ENCODE peak calls at places on chromosome 5, in five cellular contexts. One of them, this sample, is unnamed.

GRCh38 chr5:10479226-10479721 is 37.6 kb downstream of the ROPN1L start:
- DNase-seq in astrocyte of the spinal cord: peak; percentile 82
- DNase-seq in H9: no peak
- DNase-seq in tibial artery: no peak
- DNase-seq in endothelial cell of umbilical vein: no peak
- DNase-seq in this sample: peak; percentile 24

GRCh38 chr5:79190235-79190529 is 45.7 kb upstream of the JMY start:
- DNase-seq in tibial artery: no peak
- DNase-seq in astrocyte of the spinal cord: no peak
- DNase-seq in H9: no peak
- DNase-seq in endothelial cell of umbilical vein: no peak
- DNase-seq in this sample: no peak

GRCh38 chr5:178083942-178084341 is 29.4 kb upstream of the N4BP3 start:
- DNase-seq in H9: no peak
- DNase-seq in endothelial cell of umbilical vein: no peak
- DNase-seq in tibial artery: no peak
- DNase-seq in astrocyte of the spinal cord: no peak
- DNase-seq in this sample: no peak

GRCh38 chr5:33371660-33372059 is 69.1 kb upstream of the TARS1 start:
- DNase-seq in tibial artery: no peak
- DNase-seq in endothelial cell of umbilical vein: no peak
- DNase-seq in H9: no peak
- DNase-seq in astrocyte of the spinal cord: peak; percentile 84
- DNase-seq in this sample: peak; percentile 89

GRCh38 chr5:43256261-43256966 is 56.8 kb downstream of the HMGCS1 start:
- DNase-seq in H9: no peak
- DNase-seq in tibial artery: no peak
- DNase-seq in endothelial cell of umbilical vein: no peak
- DNase-seq in astrocyte of the spinal cord: no peak
- DNase-seq in this sample: no peak

GRCh38 chr5:2586016-2586715 is 165.3 kb downstream of the IRX2 start:
- DNase-seq in astrocyte of the spinal cord: no peak
- DNase-seq in endothelial cell of umbilical vein: no peak
- DNase-seq in tibial artery: no peak
- DNase-seq in H9: no peak
- DNase-seq in this sample: no peak

GRCh38 chr5:12343543-12343942 is 439.3 kb upstream of the CTNND2 start:
- DNase-seq in endothelial cell of umbilical vein: no peak
- DNase-seq in astrocyte of the spinal cord: no peak
- DNase-seq in H9: no peak
- DNase-seq in tibial artery: no peak
- DNase-seq in this sample: no peak

GRCh38 chr5:56670916-56671315 is 144.4 kb upstream of the MAP3K1 start:
- DNase-seq in tibial artery: no peak
- DNase-seq in astrocyte of the spinal cord: no peak
- DNase-seq in H9: no peak
- DNase-seq in endothelial cell of umbilical vein: no peak
- DNase-seq in this sample: no peak

GRCh38 chr5:94241288-94241651 is 377.1 kb downstream of the KIAA0825 start:
- DNase-seq in endothelial cell of umbilical vein: no peak
- DNase-seq in tibial artery: no peak
- DNase-seq in astrocyte of the spinal cord: peak; percentile 58
- DNase-seq in H9: no peak
- DNase-seq in this sample: no peak

GRCh38 chr5:77867194-77867691 is 91.1 kb upstream of the TBCA start:
- DNase-seq in tibial artery: no peak
- DNase-seq in endothelial cell of umbilical vein: peak; percentile 40
- DNase-seq in astrocyte of the spinal cord: peak; percentile 48
- DNase-seq in H9: no peak
- DNase-seq in this sample: no peak
- TF ChIP-seq CTCF in tibial artery: peak; percentile 45
- TF ChIP-seq CTCF in endothelial cell of umbilical vein: peak; percentile 9
- TF ChIP-seq CTCF in astrocyte of the spinal cord: peak; percentile 32
- TF ChIP-seq CTCF in H9: peak; percentile 44
- TF ChIP-seq CTCF in this sample: peak; percentile 28

DNA sequence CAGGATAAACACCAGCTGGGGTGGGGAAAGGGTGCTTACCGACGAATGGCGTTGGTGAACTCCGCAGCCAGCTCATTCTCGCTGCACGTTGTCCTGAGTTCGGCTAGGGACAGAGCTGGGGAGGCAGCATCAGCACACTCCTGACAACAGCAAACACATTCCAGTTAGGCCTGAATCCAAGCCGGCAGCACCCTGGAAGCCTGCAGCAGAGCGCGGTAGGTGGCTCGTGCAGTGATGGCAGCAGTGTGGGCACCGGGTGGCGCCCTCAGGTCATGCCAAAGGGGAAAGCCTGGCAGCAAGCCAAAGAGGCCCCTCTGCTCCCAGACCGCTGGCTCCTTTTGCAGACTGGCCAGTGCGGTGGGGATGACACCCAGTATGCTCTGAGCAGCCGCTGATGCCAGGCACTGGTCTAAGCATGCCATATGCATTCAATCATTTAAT is 66.9 kb downstream of the DCP2 start:
- DNase-seq in astrocyte of the spinal cord: peak; percentile 35
- DNase-seq in endothelial cell of umbilical vein: peak; percentile 17
- DNase-seq in tibial artery: no peak
- DNase-seq in H9: peak; percentile 72
- DNase-seq in this sample: no peak
- TF ChIP-seq CTCF in astrocyte of the spinal cord: peak; percentile 42
- TF ChIP-seq CTCF in endothelial cell of umbilical vein: peak; percentile 20
- TF ChIP-seq CTCF in tibial artery: peak; percentile 21
- TF ChIP-seq CTCF in H9: peak; percentile 72
- TF ChIP-seq CTCF in this sample: peak; percentile 16

DNA sequence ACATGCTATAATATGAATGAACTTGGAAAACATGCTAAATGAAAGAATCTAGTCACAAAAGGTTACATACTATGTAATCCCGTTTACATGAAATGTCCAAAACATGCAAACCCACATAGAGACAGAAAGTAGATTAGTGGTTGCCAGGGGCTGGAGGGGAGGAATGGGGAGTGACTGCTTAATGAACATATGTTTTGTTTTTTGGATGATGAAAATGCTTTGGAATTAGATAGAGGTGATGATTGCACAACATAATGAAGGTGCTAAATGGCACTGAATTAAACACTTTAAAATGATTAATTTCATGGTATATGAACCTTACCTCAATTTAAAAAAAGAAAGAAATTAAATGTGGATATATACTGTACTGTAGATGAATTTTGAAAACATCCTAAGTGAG is 17.6 kb upstream of the NDFIP1 start:
- DNase-seq in tibial artery: no peak
- DNase-seq in endothelial cell of umbilical vein: no peak
- DNase-seq in H9: no peak
- DNase-seq in astrocyte of the spinal cord: no peak
- DNase-seq in this sample: no peak
- TF ChIP-seq CTCF in tibial artery: no peak
- TF ChIP-seq CTCF in endothelial cell of umbilical vein: no peak
- TF ChIP-seq CTCF in H9: no peak
- TF ChIP-seq CTCF in astrocyte of the spinal cord: no peak
- TF ChIP-seq CTCF in this sample: no peak

GRCh38 chr5:62786099-62786498 is 207.5 kb downstream of the LRRC70 start:
- DNase-seq in tibial artery: no peak
- DNase-seq in astrocyte of the spinal cord: no peak
- DNase-seq in H9: no peak
- DNase-seq in endothelial cell of umbilical vein: no peak
- DNase-seq in this sample: no peak

GRCh38 chr5:62783374-62784057 is 204.9 kb downstream of the LRRC70 start:
- DNase-seq in H9: no peak
- DNase-seq in endothelial cell of umbilical vein: no peak
- DNase-seq in tibial artery: no peak
- DNase-seq in astrocyte of the spinal cord: no peak
- DNase-seq in this sample: no peak

GRCh38 chr5:62780888-62781287 is 202.3 kb downstream of the LRRC70 start:
- DNase-seq in endothelial cell of umbilical vein: no peak
- DNase-seq in tibial artery: no peak
- DNase-seq in H9: peak; percentile 69
- DNase-seq in astrocyte of the spinal cord: no peak
- DNase-seq in this sample: no peak

GRCh38 chr5:62790348-62790747 is 211.7 kb downstream of the LRRC70 start:
- DNase-seq in astrocyte of the spinal cord: no peak
- DNase-seq in tibial artery: no peak
- DNase-seq in endothelial cell of umbilical vein: no peak
- DNase-seq in H9: no peak
- DNase-seq in this sample: no peak

GRCh38 chr5:62785588-62785987 is 207.0 kb downstream of the LRRC70 start:
- DNase-seq in astrocyte of the spinal cord: no peak
- DNase-seq in endothelial cell of umbilical vein: no peak
- DNase-seq in tibial artery: no peak
- DNase-seq in H9: no peak
- DNase-seq in this sample: no peak
- TF ChIP-seq CTCF in astrocyte of the spinal cord: no peak
- TF ChIP-seq CTCF in endothelial cell of umbilical vein: no peak
- TF ChIP-seq CTCF in tibial artery: no peak
- TF ChIP-seq CTCF in H9: no peak
- TF ChIP-seq CTCF in this sample: no peak

GRCh38 chr5:85462957-85463356 is 1078.3 kb upstream of the EDIL3 start:
- DNase-seq in H9: no peak
- DNase-seq in endothelial cell of umbilical vein: no peak
- DNase-seq in astrocyte of the spinal cord: no peak
- DNase-seq in tibial artery: no peak
- DNase-seq in this sample: no peak
- TF ChIP-seq CTCF in H9: no peak
- TF ChIP-seq CTCF in endothelial cell of umbilical vein: no peak
- TF ChIP-seq CTCF in astrocyte of the spinal cord: no peak
- TF ChIP-seq CTCF in tibial artery: no peak
- TF ChIP-seq CTCF in this sample: no peak

GRCh38 chr5:77560677-77561263 is 68.7 kb upstream of the WDR41 start:
- DNase-seq in astrocyte of the spinal cord: peak; percentile 47
- DNase-seq in H9: no peak
- DNase-seq in endothelial cell of umbilical vein: peak; percentile 58
- DNase-seq in tibial artery: no peak
- DNase-seq in this sample: peak; percentile 4
- TF ChIP-seq CTCF in astrocyte of the spinal cord: peak; percentile 55
- TF ChIP-seq CTCF in H9: peak; percentile 78
- TF ChIP-seq CTCF in endothelial cell of umbilical vein: peak; percentile 46
- TF ChIP-seq CTCF in tibial artery: peak; percentile 13
- TF ChIP-seq CTCF in this sample: peak; percentile 40

GRCh38 chr5:117266237-117266725 is 691.7 kb upstream of the SEMA6A start:
- DNase-seq in astrocyte of the spinal cord: peak; percentile 28
- DNase-seq in H9: no peak
- DNase-seq in tibial artery: no peak
- DNase-seq in endothelial cell of umbilical vein: no peak
- DNase-seq in this sample: no peak
- TF ChIP-seq CTCF in astrocyte of the spinal cord: no peak
- TF ChIP-seq CTCF in H9: no peak
- TF ChIP-seq CTCF in tibial artery: no peak
- TF ChIP-seq CTCF in endothelial cell of umbilical vein: no peak
- TF ChIP-seq CTCF in this sample: no peak

DNA sequence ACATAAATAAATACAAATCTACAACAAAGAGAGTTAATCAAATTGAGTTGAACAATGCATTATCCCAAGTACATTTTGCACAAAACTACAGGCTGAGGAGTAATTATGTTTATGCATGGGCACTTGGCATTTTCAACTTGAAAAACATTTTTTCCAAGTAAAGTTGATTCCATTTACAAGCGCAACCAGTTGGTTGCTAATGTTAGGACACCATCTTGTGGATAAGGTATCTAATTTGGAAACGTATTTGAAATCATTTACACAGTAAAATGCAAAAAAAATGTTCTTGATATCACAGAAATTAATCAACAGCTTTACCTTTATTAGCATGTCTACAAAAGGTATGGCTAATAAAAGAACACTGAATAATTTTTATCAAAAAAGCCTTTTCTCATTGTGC is 18.8 kb downstream of the FTMT start:
- DNase-seq in astrocyte of the spinal cord: peak; percentile 40
- DNase-seq in H9: no peak
- DNase-seq in endothelial cell of umbilical vein: peak; percentile 7
- DNase-seq in tibial artery: no peak
- DNase-seq in this sample: no peak
- TF ChIP-seq CTCF in astrocyte of the spinal cord: peak; percentile 11
- TF ChIP-seq CTCF in H9: peak; percentile 52
- TF ChIP-seq CTCF in endothelial cell of umbilical vein: no peak
- TF ChIP-seq CTCF in tibial artery: no peak
- TF ChIP-seq CTCF in this sample: peak; percentile 8

GRCh38 chr5:154575869-154576806 is 98.1 kb upstream of the HAND1 start:
- DNase-seq in astrocyte of the spinal cord: no peak
- DNase-seq in tibial artery: no peak
- DNase-seq in endothelial cell of umbilical vein: no peak
- DNase-seq in H9: no peak
- DNase-seq in this sample: no peak

GRCh38 chr5:154573011-154573410 is 95.0 kb upstream of the HAND1 start:
- DNase-seq in astrocyte of the spinal cord: no peak
- DNase-seq in tibial artery: no peak
- DNase-seq in H9: no peak
- DNase-seq in endothelial cell of umbilical vein: no peak
- DNase-seq in this sample: no peak

GRCh38 chr5:154571325-154572035 is 93.5 kb upstream of the HAND1 start:
- DNase-seq in H9: no peak
- DNase-seq in astrocyte of the spinal cord: no peak
- DNase-seq in tibial artery: no peak
- DNase-seq in endothelial cell of umbilical vein: no peak
- DNase-seq in this sample: no peak

GRCh38 chr5:154580422-154580821 is 102.4 kb upstream of the HAND1 start:
- DNase-seq in astrocyte of the spinal cord: no peak
- DNase-seq in tibial artery: no peak
- DNase-seq in endothelial cell of umbilical vein: no peak
- DNase-seq in H9: no peak
- DNase-seq in this sample: no peak

GRCh38 chr5:154577449-154577848 is 99.4 kb upstream of the HAND1 start:
- DNase-seq in tibial artery: no peak
- DNase-seq in astrocyte of the spinal cord: no peak
- DNase-seq in endothelial cell of umbilical vein: no peak
- DNase-seq in H9: no peak
- DNase-seq in this sample: no peak
- TF ChIP-seq CTCF in tibial artery: no peak
- TF ChIP-seq CTCF in astrocyte of the spinal cord: no peak
- TF ChIP-seq CTCF in endothelial cell of umbilical vein: no peak
- TF ChIP-seq CTCF in H9: no peak
- TF ChIP-seq CTCF in this sample: no peak

This sample was measured in AG09319.